ENCODE peak calls at places on chromosomes 16 and 17, in five cellular contexts. One of them, this sample, is unnamed.

GRCh38 chr17:35947156-35947585 is 3.7 kb upstream of the LYZL6 start:
- DNase-seq in heart left ventricle: peak; percentile 19
- DNase-seq in epithelial cell of esophagus: peak; percentile 59
- DNase-seq in A549: peak; percentile 75
- DNase-seq in GM20000: peak; percentile 58
- DNase-seq in this sample: peak; percentile 74

GRCh38 chr16:22369221-22369811 is 5.1 kb downstream of the CDR2 start:
- DNase-seq in heart left ventricle: peak; percentile 32
- DNase-seq in epithelial cell of esophagus: peak; percentile 37
- DNase-seq in A549: peak; percentile 40
- DNase-seq in GM20000: no peak
- DNase-seq in this sample: no peak

GRCh38 chr17:56866496-56866895 is 32.5 kb downstream of the DGKE start:
- DNase-seq in heart left ventricle: no peak
- DNase-seq in epithelial cell of esophagus: no peak
- DNase-seq in A549: peak; percentile 26
- DNase-seq in GM20000: no peak
- DNase-seq in this sample: no peak

GRCh38 chr16:14310519-14310991 is 239.4 kb downstream of the MRTFB start:
- DNase-seq in heart left ventricle: no peak
- DNase-seq in epithelial cell of esophagus: no peak
- DNase-seq in A549: peak; percentile 63
- DNase-seq in GM20000: peak; percentile 64
- DNase-seq in this sample: peak; percentile 37

GRCh38 chr17:16282522-16282921 is 65.5 kb downstream of the PIGL start:
- DNase-seq in heart left ventricle: no peak
- DNase-seq in epithelial cell of esophagus: peak; percentile 81
- DNase-seq in A549: peak; percentile 62
- DNase-seq in GM20000: no peak
- DNase-seq in this sample: no peak

GRCh38 chr17:12081720-12082119 is 61.0 kb downstream of the MAP2K4 start:
- DNase-seq in heart left ventricle: no peak
- DNase-seq in epithelial cell of esophagus: no peak
- DNase-seq in A549: no peak
- DNase-seq in GM20000: no peak
- DNase-seq in this sample: no peak

GRCh38 chr16:69089091-69089912 is 16.2 kb upstream of the HAS3 start:
- DNase-seq in heart left ventricle: no peak
- DNase-seq in epithelial cell of esophagus: peak; percentile 79
- DNase-seq in A549: peak; percentile 35
- DNase-seq in GM20000: no peak
- DNase-seq in this sample: no peak

GRCh38 chr17:17698869-17699351 is 17.7 kb downstream of the RAI1 start:
- DNase-seq in heart left ventricle: no peak
- DNase-seq in epithelial cell of esophagus: no peak
- DNase-seq in A549: no peak
- DNase-seq in GM20000: no peak
- DNase-seq in this sample: no peak

GRCh38 chr16:50615891-50616290 is 65.2 kb downstream of the SNX20 start:
- DNase-seq in heart left ventricle: no peak
- DNase-seq in epithelial cell of esophagus: no peak
- DNase-seq in A549: no peak
- DNase-seq in GM20000: no peak
- DNase-seq in this sample: no peak

GRCh38 chr17:2266045-2266864 is 37.3 kb downstream of the SMG6 start:
- DNase-seq in heart left ventricle: no peak
- DNase-seq in epithelial cell of esophagus: no peak
- DNase-seq in A549: no peak
- DNase-seq in GM20000: peak; percentile 64
- DNase-seq in this sample: no peak

GRCh38 chr17:55177159-55177913 is 87.4 kb upstream of the HLF start:
- DNase-seq in heart left ventricle: no peak
- DNase-seq in epithelial cell of esophagus: peak; percentile 38
- DNase-seq in A549: peak; percentile 29
- DNase-seq in GM20000: no peak
- DNase-seq in this sample: no peak

GRCh38 chr17:561118-561517 is 153.5 kb downstream of the VPS53 start:
- DNase-seq in heart left ventricle: no peak
- DNase-seq in epithelial cell of esophagus: peak; percentile 48
- DNase-seq in A549: no peak
- DNase-seq in GM20000: peak; percentile 30
- DNase-seq in this sample: no peak

GRCh38 chr16:16982614-16983013 is 488.1 kb downstream of the XYLT1 start:
- DNase-seq in heart left ventricle: no peak
- DNase-seq in epithelial cell of esophagus: no peak
- DNase-seq in A549: peak; percentile 4
- DNase-seq in GM20000: no peak
- DNase-seq in this sample: no peak

GRCh38 chr17:50344712-50345380 is 1.1 kb upstream of the XYLT2 start:
- DNase-seq in heart left ventricle: no peak
- DNase-seq in epithelial cell of esophagus: no peak
- DNase-seq in A549: no peak
- DNase-seq in GM20000: peak; percentile 16
- DNase-seq in this sample: no peak

GRCh38 chr17:20852541-20853370 is 190.1 kb downstream of the USP22 start:
- DNase-seq in heart left ventricle: peak; percentile 21
- DNase-seq in epithelial cell of esophagus: peak; percentile 46
- DNase-seq in A549: peak; percentile 48
- DNase-seq in GM20000: no peak
- DNase-seq in this sample: peak; percentile 57

GRCh38 chr17:78585231-78585630 is 8.0 kb upstream of the DNAH17 start:
- DNase-seq in heart left ventricle: no peak
- DNase-seq in epithelial cell of esophagus: no peak
- DNase-seq in A549: no peak
- DNase-seq in GM20000: no peak
- DNase-seq in this sample: no peak

GRCh38 chr16:86512301-86512859 is 2.1 kb downstream of the FOXF1 start:
- DNase-seq in heart left ventricle: no peak
- DNase-seq in epithelial cell of esophagus: no peak
- DNase-seq in A549: no peak
- DNase-seq in GM20000: no peak
- DNase-seq in this sample: peak; percentile 62

GRCh38 chr16:71900336-71900735 is 5.0 kb downstream of the IST1 start:
- DNase-seq in heart left ventricle: no peak
- DNase-seq in epithelial cell of esophagus: no peak
- DNase-seq in A549: no peak
- DNase-seq in GM20000: no peak
- DNase-seq in this sample: no peak

GRCh38 chr16:14632693-14633569 is at the start of gene BFAR:
- DNase-seq in heart left ventricle: peak; percentile 99
- DNase-seq in epithelial cell of esophagus: peak; percentile 96
- DNase-seq in A549: peak; percentile 98
- DNase-seq in GM20000: peak; percentile 94
- DNase-seq in this sample: peak; percentile 100

GRCh38 chr17:57397402-57397801 is 141.1 kb downstream of the MSI2 start:
- DNase-seq in heart left ventricle: no peak
- DNase-seq in epithelial cell of esophagus: no peak
- DNase-seq in A549: no peak
- DNase-seq in GM20000: no peak
- DNase-seq in this sample: no peak

GRCh38 chr16:9012330-9012729 is 48.6 kb upstream of the USP7 start:
- DNase-seq in heart left ventricle: no peak
- DNase-seq in epithelial cell of esophagus: no peak
- DNase-seq in A549: no peak
- DNase-seq in GM20000: no peak
- DNase-seq in this sample: no peak

GRCh38 chr17:47738178-47738577 is 5.1 kb downstream of the TBX21 start:
- DNase-seq in heart left ventricle: no peak
- DNase-seq in epithelial cell of esophagus: no peak
- DNase-seq in A549: no peak
- DNase-seq in GM20000: no peak
- DNase-seq in this sample: no peak

GRCh38 chr17:969767-970387 is 9.7 kb downstream of the NXN start:
- DNase-seq in heart left ventricle: no peak
- DNase-seq in epithelial cell of esophagus: peak; percentile 47
- DNase-seq in A549: no peak
- DNase-seq in GM20000: no peak
- DNase-seq in this sample: no peak

GRCh38 chr17:218711-219110 is 37.3 kb upstream of the DOC2B start:
- DNase-seq in heart left ventricle: no peak
- DNase-seq in epithelial cell of esophagus: no peak
- DNase-seq in A549: no peak
- DNase-seq in GM20000: no peak
- DNase-seq in this sample: no peak

GRCh38 chr16:1334739-1335138 is 1.3 kb downstream of the BAIAP3 start:
- DNase-seq in heart left ventricle: no peak
- DNase-seq in epithelial cell of esophagus: no peak
- DNase-seq in A549: no peak
- DNase-seq in GM20000: no peak
- DNase-seq in this sample: no peak
- TF ChIP-seq CTCF in heart left ventricle: no peak
- TF ChIP-seq CTCF in epithelial cell of esophagus: no peak
- TF ChIP-seq CTCF in A549: no peak
- TF ChIP-seq CTCF in GM20000: no peak
- TF ChIP-seq CTCF in this sample: no peak

DNA sequence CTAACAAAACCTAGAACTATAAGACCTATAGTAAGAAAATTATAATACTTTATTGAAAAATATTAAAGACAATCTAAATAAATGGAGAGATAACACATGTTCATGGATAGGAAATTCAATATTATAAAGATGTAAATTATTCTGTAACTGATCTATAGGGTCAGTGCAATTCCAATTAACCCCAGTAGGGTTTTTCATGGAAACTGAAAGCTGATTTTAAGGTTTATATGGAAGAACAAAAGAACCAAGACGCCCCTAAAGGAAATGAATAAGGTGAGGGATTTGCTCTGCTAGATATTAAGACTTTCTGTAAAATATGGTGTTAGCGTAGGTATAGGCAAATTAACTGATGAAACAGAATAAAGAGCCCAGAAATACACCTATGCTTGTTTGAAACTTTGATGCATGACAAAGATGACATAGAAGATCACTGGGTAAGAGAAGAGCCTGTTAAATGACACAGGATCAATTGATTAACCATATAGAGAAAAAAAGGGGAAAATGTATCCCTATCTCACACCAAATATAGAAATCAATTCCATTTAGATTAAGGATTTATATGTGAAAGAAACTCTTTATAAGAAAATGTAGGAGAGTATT is 3.0 kb downstream of the ICAM2 start:
- DNase-seq in heart left ventricle: no peak
- DNase-seq in epithelial cell of esophagus: no peak
- DNase-seq in A549: no peak
- DNase-seq in GM20000: no peak
- DNase-seq in this sample: no peak
- TF ChIP-seq CTCF in heart left ventricle: peak; percentile 23
- TF ChIP-seq CTCF in epithelial cell of esophagus: peak; percentile 17
- TF ChIP-seq CTCF in A549: no peak
- TF ChIP-seq CTCF in GM20000: no peak
- TF ChIP-seq CTCF in this sample: peak; percentile 63

DNA sequence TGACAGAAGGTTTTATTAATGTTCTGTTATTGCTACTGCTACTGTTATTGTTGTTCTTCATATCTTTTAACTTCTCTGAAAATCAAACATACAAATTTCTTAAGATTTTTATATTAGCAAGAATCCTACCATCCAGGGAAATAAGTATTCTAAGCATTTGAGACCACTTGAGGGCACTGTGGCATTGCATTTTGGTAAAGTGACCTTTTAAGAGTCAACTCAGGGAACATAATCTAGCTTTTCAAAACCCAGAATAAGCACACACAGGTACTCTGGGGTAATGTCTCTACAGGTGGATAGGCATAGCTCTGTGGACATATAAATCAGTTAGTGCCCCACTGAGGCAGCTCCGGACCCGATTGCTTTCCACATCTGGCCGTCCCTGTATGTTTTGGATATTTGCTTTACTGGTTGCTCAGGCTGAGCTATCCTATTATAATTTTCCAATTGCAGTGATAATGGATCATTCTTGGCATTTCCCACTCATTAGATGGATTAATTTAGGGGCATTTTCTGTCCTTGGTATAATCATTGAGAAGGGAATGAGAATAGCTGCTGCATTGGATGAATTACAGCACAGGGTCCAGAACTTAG is 1425.1 kb upstream of the CDH8 start:
- DNase-seq in heart left ventricle: no peak
- DNase-seq in epithelial cell of esophagus: peak; percentile 52
- DNase-seq in A549: peak; percentile 38
- DNase-seq in GM20000: no peak
- DNase-seq in this sample: peak; percentile 31
- TF ChIP-seq CTCF in heart left ventricle: peak; percentile 59
- TF ChIP-seq CTCF in epithelial cell of esophagus: peak; percentile 49
- TF ChIP-seq CTCF in A549: peak; percentile 40
- TF ChIP-seq CTCF in GM20000: no peak
- TF ChIP-seq CTCF in this sample: peak; percentile 36

DNA sequence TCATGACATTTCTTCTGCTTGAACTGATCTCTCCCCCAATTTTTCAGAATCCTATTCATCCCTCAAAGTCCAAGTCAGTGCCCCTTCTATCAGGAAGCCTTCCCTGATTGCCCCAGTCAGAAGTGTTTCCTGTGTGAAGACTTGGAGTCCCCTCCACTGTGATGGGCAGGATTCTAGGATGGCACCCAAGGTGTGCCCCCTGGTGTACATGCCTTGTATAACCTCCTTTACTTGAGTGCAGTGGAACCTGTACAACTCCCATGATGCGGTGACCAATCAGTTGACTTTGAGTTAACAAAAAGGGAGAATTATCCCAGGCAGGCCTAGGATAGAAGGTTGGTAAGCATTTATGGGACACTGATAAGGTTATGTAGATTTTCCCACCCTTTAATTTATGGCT is 23.4 kb downstream of the MYH13 start:
- DNase-seq in heart left ventricle: no peak
- DNase-seq in epithelial cell of esophagus: no peak
- DNase-seq in A549: peak; percentile 27
- DNase-seq in GM20000: peak; percentile 30
- DNase-seq in this sample: no peak
- TF ChIP-seq CTCF in heart left ventricle: no peak
- TF ChIP-seq CTCF in epithelial cell of esophagus: no peak
- TF ChIP-seq CTCF in A549: no peak
- TF ChIP-seq CTCF in GM20000: no peak
- TF ChIP-seq CTCF in this sample: peak; percentile 32

GRCh38 chr16:57216968-57217367 is 28.1 kb upstream of the ARL2BP start:
- DNase-seq in heart left ventricle: no peak
- DNase-seq in epithelial cell of esophagus: no peak
- DNase-seq in A549: no peak
- DNase-seq in GM20000: no peak
- DNase-seq in this sample: no peak
- TF ChIP-seq CTCF in heart left ventricle: no peak
- TF ChIP-seq CTCF in epithelial cell of esophagus: no peak
- TF ChIP-seq CTCF in A549: no peak
- TF ChIP-seq CTCF in GM20000: no peak
- TF ChIP-seq CTCF in this sample: no peak